ENCODE peak calls at places on chromosome 7, in nine cellular contexts. E is sigmoid colon, C is ovary, A is breast epithelium, I is transverse colon, U is heart left ventricle, Q is prostate gland, F is esophagus squamous epithelium, X is NB4. V is an unnamed sample.
A peak's percentile ranks its signal among the peaks of the same experiment; 100 is the strongest.

GRCh38 chr7:159105845-159106614 is 38.6 kb downstream of the VIPR2 start:
- DNase-seq in F (no peak), E (peak; percentile 49), A (no peak), I (peak; percentile 3), C (peak; percentile 28), X (no peak), U (no peak), Q (no peak), V (no peak)

GRCh38 chr7:82507365-82507975 is 63.9 kb upstream of the CACNA2D1 start:
- DNase-seq in A (no peak), I (no peak), Q (no peak), F (no peak), C (no peak), U (no peak), X (no peak), E (no peak), V (no peak)

GRCh38 chr7:102028206-102028826 is 210.9 kb downstream of the CUX1 start:
- DNase-seq in X (peak; percentile 77), F (no peak), I (no peak), C (no peak), E (no peak), A (no peak), Q (no peak), U (no peak), V (no peak)

GRCh38 chr7:28984631-28985030 is 26.5 kb upstream of the TRIL start:
- DNase-seq in C (no peak), X (peak; percentile 72), I (peak; percentile 26), Q (no peak), A (peak; percentile 55), U (peak; percentile 74), E (peak; percentile 77), F (no peak), V (peak; percentile 67)

GRCh38 chr7:117110480-117111315 is 157.4 kb downstream of the ST7 start:
- DNase-seq in I (no peak), X (peak; percentile 22), Q (no peak), A (no peak), C (no peak), F (no peak), E (no peak), U (no peak), V (no peak)

GRCh38 chr7:93935112-93935511 is 13.6 kb downstream of the GNG11 start:
- DNase-seq in Q (no peak), C (no peak), E (peak; percentile 65), I (no peak), F (no peak), X (no peak), U (peak; percentile 26), A (no peak), V (no peak)

GRCh38 chr7:55476071-55476803 is 96.1 kb downstream of the VOPP1 start:
- DNase-seq in I (no peak), Q (no peak), E (no peak), C (no peak), U (no peak), X (no peak), F (no peak), A (no peak), V (peak; percentile 56)

GRCh38 chr7:33494473-33494872 is 365.1 kb downstream of the BBS9 start:
- DNase-seq in C (no peak), X (no peak), Q (no peak), E (no peak), A (no peak), U (no peak), F (no peak), I (no peak), V (no peak)

GRCh38 chr7:32890010-32890552 is 1.5 kb downstream of the KBTBD2 start:
- DNase-seq in F (no peak), A (no peak), X (peak; percentile 68), I (no peak), C (no peak), Q (peak; percentile 28), U (no peak), E (no peak), V (no peak)

GRCh38 chr7:132618956-132619305 is 42.7 kb upstream of the PLXNA4 start:
- DNase-seq in I (no peak), X (no peak), Q (no peak), E (no peak), F (no peak), A (no peak), C (no peak), U (no peak), V (no peak)

GRCh38 chr7:216360-217300 is 24.3 kb downstream of the FAM20C start:
- DNase-seq in I (no peak), F (no peak), E (peak; percentile 86), A (no peak), Q (no peak), X (no peak), C (no peak), U (peak; percentile 62), V (no peak)

GRCh38 chr7:118573065-118573464 is 348.6 kb downstream of the ANKRD7 start:
- DNase-seq in X (no peak), F (no peak), C (no peak), Q (peak; percentile 5), U (no peak), I (no peak), E (no peak), A (no peak), V (no peak)

GRCh38 chr7:81111781-81112540 is 193.1 kb upstream of the SEMA3C start:
- DNase-seq in I (no peak), C (no peak), A (no peak), U (no peak), F (no peak), Q (no peak), X (no peak), E (peak; percentile 71), V (no peak)

GRCh38 chr7:95904099-95904498 is 131.7 kb downstream of the DYNC1I1 start:
- DNase-seq in Q (no peak), U (no peak), I (no peak), A (no peak), C (no peak), X (no peak), E (no peak), F (no peak), V (no peak)

GRCh38 chr7:116702046-116702445 is 30.1 kb downstream of the MET start:
- DNase-seq in I (no peak), U (no peak), C (no peak), A (no peak), F (no peak), X (no peak), Q (peak; percentile 44), E (no peak), V (no peak)

GRCh38 chr7:130973637-130974036 is 239.6 kb upstream of the KLF14 start:
- DNase-seq in E (no peak), I (no peak), Q (no peak), X (no peak), F (no peak), U (no peak), C (no peak), A (no peak), V (no peak)

GRCh38 chr7:45665172-45665571 is 91.0 kb downstream of the ADCY1 start:
- DNase-seq in I (no peak), C (no peak), U (no peak), Q (peak; percentile 2), E (peak; percentile 56), F (no peak), X (no peak), A (no peak), V (no peak)

GRCh38 chr7:45670227-45670626 is 96.1 kb downstream of the ADCY1 start:
- DNase-seq in A (no peak), X (no peak), C (no peak), U (no peak), Q (peak; percentile 2), F (no peak), E (no peak), I (no peak), V (peak; percentile 8)

GRCh38 chr7:45670717-45671116 is 96.5 kb downstream of the ADCY1 start:
- DNase-seq in A (no peak), Q (peak; percentile 1), U (no peak), X (no peak), F (no peak), E (no peak), I (no peak), C (no peak), V (peak; percentile 60)
- TF ChIP-seq POLR2A in A (no peak), Q (no peak), U (no peak), X (no peak), F (no peak), E (no peak), I (no peak), C (no peak), V (no peak)

DNA sequence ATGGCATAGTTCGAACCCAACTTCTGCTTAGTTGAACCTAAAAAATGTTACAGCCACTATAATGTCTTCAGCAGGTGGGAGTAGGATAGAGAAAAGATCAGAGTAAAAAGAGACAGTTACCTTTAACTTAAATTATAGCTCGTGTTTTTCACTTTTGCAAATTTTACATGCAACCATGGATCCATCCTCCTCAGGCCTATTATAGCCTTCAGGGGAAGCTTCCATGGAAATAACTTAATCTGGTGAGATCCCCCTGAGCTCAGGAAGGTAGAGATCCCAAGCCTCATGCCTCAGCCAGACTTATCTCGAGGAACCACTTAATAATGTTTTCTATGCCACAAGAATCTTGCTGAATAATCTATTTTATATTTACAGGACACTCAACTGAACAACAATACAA is 159.4 kb upstream of the FAM3C start:
- DNase-seq in X (no peak), I (no peak), Q (no peak), F (no peak), A (no peak), C (no peak), U (no peak), E (no peak), V (no peak)
- TF ChIP-seq CTCF in X (no peak), I (no peak), Q (no peak), F (no peak), A (no peak), C (no peak), U (no peak), E (no peak), V (no peak)

GRCh38 chr7:27116962-27117686 is 13.4 kb downstream of the HOXA4 start:
- DNase-seq in C (no peak), X (no peak), Q (no peak), E (peak; percentile 62), A (no peak), U (no peak), F (no peak), I (no peak), V (no peak)
- H3K4me3 ChIP-seq in C (no peak overlapping the region), X (no peak overlapping the region), Q (no peak overlapping the region), E (peak overlapping the region; percentile 11), A (peak overlapping the region; percentile 90), U (no peak overlapping the region), F (peak overlapping the region; percentile 91), I (peak overlapping the region; percentile 59), V (no peak overlapping the region)

GRCh38 chr7:73683916-73684693 is 708 bp downstream of the BUD23 start:
- DNase-seq in C (no peak), X (no peak), E (no peak), A (no peak), I (no peak), Q (no peak), U (no peak), F (no peak), V (no peak)

GRCh38 chr7:73681031-73681430 is 2.2 kb downstream of the DNAJC30 start:
- DNase-seq in U (no peak), X (no peak), C (no peak), I (no peak), A (no peak), F (no peak), E (no peak), Q (no peak), V (no peak)

GRCh38 chr7:73685311-73685710 is 1.9 kb downstream of the BUD23 start:
- DNase-seq in I (no peak), A (no peak), C (no peak), Q (no peak), X (no peak), E (no peak), F (no peak), U (no peak), V (no peak)

GRCh38 chr7:73682745-73683055 is 553 bp downstream of the DNAJC30 start:
- DNase-seq in X (no peak), C (no peak), E (no peak), A (no peak), Q (no peak), U (no peak), F (no peak), I (no peak), V (no peak)

GRCh38 chr7:73683056-73683915 is at the start of the genes BUD23 and DNAJC30:
- DNase-seq in A (peak; percentile 98), Q (peak; percentile 96), F (peak; percentile 95), C (peak; percentile 98), E (peak; percentile 99), X (peak; percentile 99), I (peak; percentile 98), U (peak; percentile 97), V (peak; percentile 99)
- TF ChIP-seq POLR2A in A (peak; percentile 36), Q (peak; percentile 40), F (peak; percentile 59), C (peak; percentile 56), E (peak; percentile 66), X (peak; percentile 89), I (peak; percentile 77), U (peak; percentile 22), V (no peak)

V was measured in lower leg skin.